ENCODE peak calls at places on chromosomes 11 and 22, in five cellular contexts. H is heart left ventricle; J is colonic mucosa; E is neuronal stem cell; Y is naive thymus-derived CD4-positive, alpha-beta T cell. Z is an unnamed sample.

GRCh38 chr22:36352775-36353507 is 34.8 kb downstream of the MYH9 start:
- DNase-seq in Y (no peak), H (peak; percentile 80), E (no peak), J (no peak), Z (peak; percentile 76)

GRCh38 chr22:31250740-31251330 is 38.7 kb downstream of the LIMK2 start:
- DNase-seq in Y (no peak), J (no peak), E (no peak), H (no peak), Z (no peak)

GRCh38 chr22:30305519-30305905 is 16.2 kb upstream of the CASTOR1 start:
- DNase-seq in J (peak; percentile 73), Y (peak; percentile 59), E (no peak), H (peak; percentile 78), Z (peak; percentile 82)

GRCh38 chr22:46042786-46043185 is 65.8 kb upstream of the WNT7B start:
- DNase-seq in J (no peak), Y (no peak), E (no peak), H (no peak), Z (peak; percentile 13)

GRCh38 chr11:20131744-20132666 is 28.3 kb downstream of the DBX1 start:
- DNase-seq in J (peak; percentile 66), H (peak; percentile 42), E (peak; percentile 70), Y (peak; percentile 28), Z (peak; percentile 78)

GRCh38 chr11:32635819-32636218 is 52.2 kb downstream of the EIF3M start:
- DNase-seq in Y (no peak), J (no peak), H (no peak), E (no peak), Z (no peak)

GRCh38 chr22:22235564-22235963 is 9.0 kb upstream of the VPREB1 start:
- DNase-seq in Y (peak; percentile 53), E (no peak), H (no peak), J (peak; percentile 25), Z (peak; percentile 47)

GRCh38 chr11:115476463-115477286 is 27.5 kb downstream of the CADM1 start:
- DNase-seq in J (no peak), E (no peak), Y (no peak), H (no peak), Z (no peak)

GRCh38 chr22:46256358-46256958 is 6.4 kb upstream of the CDPF1 start:
- DNase-seq in Y (no peak), J (no peak), H (no peak), E (no peak), Z (no peak)

GRCh38 chr11:46942172-46942571 is 5.6 kb downstream of the CSTPP1 start:
- DNase-seq in H (no peak), E (no peak), J (peak; percentile 87), Y (no peak), Z (no peak)

GRCh38 chr11:107915229-107915628 is 13.0 kb upstream of the RAB39A start:
- DNase-seq in Y (no peak), H (no peak), E (no peak), J (no peak), Z (no peak)

GRCh38 chr11:43212279-43212678 is 99.5 kb upstream of the API5 start:
- DNase-seq in Y (no peak), J (no peak), E (no peak), H (no peak), Z (no peak)

GRCh38 chr11:86799680-86800075 is 664 bp upstream of the PRSS23 start:
- DNase-seq in Y (no peak), E (no peak), J (peak; percentile 24), H (no peak), Z (peak; percentile 70)

GRCh38 chr11:29159552-29160465 is 857.0 kb downstream of the KCNA4 start:
- DNase-seq in Y (no peak), E (peak; percentile 56), H (no peak), J (peak; percentile 37), Z (peak; percentile 66)

GRCh38 chr22:26556904-26557303 is 33.0 kb downstream of the TPST2 start:
- DNase-seq in Y (no peak), H (peak; percentile 30), J (no peak), E (no peak), Z (peak; percentile 37)

GRCh38 chr11:79428406-79428805 is 12.4 kb downstream of the TENM4 start:
- DNase-seq in E (no peak), H (no peak), Y (no peak), J (no peak), Z (no peak)

GRCh38 chr11:91194551-91194950 is 971.7 kb upstream of the CHORDC1 start:
- DNase-seq in H (no peak), Y (no peak), E (no peak), J (no peak), Z (no peak)

GRCh38 chr11:35554491-35555237 is 29.2 kb upstream of the PAMR1 start:
- DNase-seq in J (no peak), Y (no peak), E (no peak), H (no peak), Z (no peak)

GRCh38 chr11:102620858-102621561 is 4.1 kb downstream of the MMP20 start:
- DNase-seq in H (no peak), J (no peak), Y (no peak), E (no peak), Z (no peak)

GRCh38 chr11:15229069-15229468 is 114.3 kb downstream of the INSC start:
- DNase-seq in J (no peak), E (no peak), Y (no peak), H (no peak), Z (no peak)

GRCh38 chr11:57903441-57904123 is 120.1 kb upstream of the OR9Q1 start:
- DNase-seq in E (no peak), Y (no peak), J (peak; percentile 73), H (peak; percentile 8), Z (no peak)

GRCh38 chr11:45661417-45662055 is 3.9 kb downstream of the CHST1 start:
- DNase-seq in H (no peak), Y (no peak), E (no peak), J (no peak), Z (no peak)

GRCh38 chr11:74460065-74460464 is 7.3 kb downstream of the KCNE3 start:
- DNase-seq in Y (no peak), J (no peak), H (no peak), E (no peak), Z (no peak)

GRCh38 chr11:90133560-90134145 is 810 bp upstream of the NAALAD2 start:
- DNase-seq in Y (no peak), J (no peak), E (no peak), H (no peak), Z (no peak)

GRCh38 chr22:35766654-35767580 is 49.2 kb downstream of the APOL5 start:
- DNase-seq in J (no peak), H (no peak), Y (no peak), E (peak; percentile 36), Z (no peak)

DNA sequence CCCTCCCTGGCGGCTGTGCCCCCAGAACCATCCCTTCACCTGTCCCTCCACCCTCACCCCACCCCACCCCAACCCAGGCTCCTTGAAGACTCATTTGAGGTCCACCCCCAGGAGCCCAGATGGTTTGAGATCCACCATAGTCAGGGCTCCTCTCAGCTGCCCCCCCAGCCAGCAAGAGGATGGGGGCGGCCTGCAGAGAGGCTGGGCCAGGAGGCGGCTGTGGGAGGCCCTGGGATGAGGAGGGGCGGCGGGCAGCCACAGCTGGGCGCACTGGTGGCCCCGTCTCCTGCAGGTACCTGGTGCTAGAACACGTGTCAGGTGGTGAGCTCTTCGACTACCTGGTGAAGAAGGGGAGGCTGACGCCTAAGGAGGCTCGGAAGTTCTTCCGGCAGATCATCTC is 46.1 kb downstream of the MOB2 start:
- DNase-seq in H (no peak), E (no peak), Y (no peak), J (no peak), Z (no peak)
- H3K9me3 ChIP-seq in H (no peaks in the 10 kb centered on the region), E (no peaks in the 10 kb centered on the region), Y (no peaks in the 10 kb centered on the region), J (no peaks in the 10 kb centered on the region), Z (no peaks in the 10 kb centered on the region)

GRCh38 chr22:47300698-47301405 is 538.4 kb downstream of the TBC1D22A start:
- DNase-seq in Y (no peak), E (no peak), J (no peak), H (no peak), Z (no peak)

GRCh38 chr22:47298017-47298820 is 535.8 kb downstream of the TBC1D22A start:
- DNase-seq in Y (no peak), H (no peak), E (no peak), J (no peak), Z (peak; percentile 30)

GRCh38 chr22:47297261-47298016 is 535.0 kb downstream of the TBC1D22A start:
- DNase-seq in E (no peak), J (no peak), Y (no peak), H (no peak), Z (peak; percentile 9)

GRCh38 chr22:47299879-47300697 is 537.6 kb downstream of the TBC1D22A start:
- DNase-seq in H (peak; percentile 0), J (no peak), E (no peak), Y (no peak), Z (no peak)

DNA sequence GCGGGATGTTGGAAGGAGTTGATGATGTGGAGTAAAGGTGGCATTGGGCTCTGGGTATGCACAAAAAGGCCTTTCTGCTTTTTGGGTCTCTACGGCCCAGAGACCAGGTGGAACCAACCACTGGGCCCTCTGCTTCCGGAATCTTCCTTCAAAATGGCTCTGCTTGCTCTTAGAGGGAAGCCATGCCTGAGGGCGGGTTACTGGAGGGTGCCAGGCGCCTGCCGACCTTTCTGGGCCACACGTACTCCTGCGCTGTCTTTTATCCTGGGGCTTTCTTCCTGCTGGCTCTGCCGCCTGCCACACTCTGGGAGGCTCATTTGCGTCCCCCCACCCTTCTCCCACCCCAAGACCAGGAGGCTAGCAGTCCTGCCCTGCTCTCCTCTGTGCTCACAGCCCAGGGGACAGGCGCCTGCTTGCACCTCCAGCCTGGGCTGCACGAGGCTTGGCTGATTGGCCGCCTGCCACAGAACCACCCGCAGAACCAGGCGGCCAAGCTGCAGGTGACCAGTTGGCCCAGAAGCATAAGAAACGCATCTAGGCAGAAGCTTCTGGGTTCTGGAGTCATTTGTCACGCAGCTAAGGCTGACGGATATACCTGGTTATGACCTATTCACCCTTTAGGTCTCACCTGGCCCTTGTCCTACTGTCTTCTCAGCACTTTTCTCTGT is 536.9 kb downstream of the TBC1D22A start:
- DNase-seq in Y (no peak), H (no peak), E (no peak), J (no peak), Z (no peak)
- H3K9me3 ChIP-seq in Y (no peaks in the 10 kb centered on the region), H (no peaks in the 10 kb centered on the region), E (no peaks in the 10 kb centered on the region), J (no peaks in the 10 kb centered on the region), Z (no peaks in the 10 kb centered on the region)

GRCh38 chr11:12148466-12148865 is 38.1 kb downstream of the MICAL2 start:
- DNase-seq in E (no peak), Y (no peak), J (no peak), H (no peak), Z (no peak)

GRCh38 chr11:12150831-12151382 is 40.5 kb downstream of the MICAL2 start:
- DNase-seq in E (no peak), J (no peak), Y (peak; percentile 69), H (no peak), Z (peak; percentile 15)

GRCh38 chr11:12149672-12150225 is 39.4 kb downstream of the MICAL2 start:
- DNase-seq in Y (peak; percentile 64), J (no peak), E (no peak), H (no peak), Z (peak; percentile 34)

GRCh38 chr11:12148882-12149281 is 38.5 kb downstream of the MICAL2 start:
- DNase-seq in Y (no peak), H (no peak), J (no peak), E (no peak), Z (no peak)

DNA sequence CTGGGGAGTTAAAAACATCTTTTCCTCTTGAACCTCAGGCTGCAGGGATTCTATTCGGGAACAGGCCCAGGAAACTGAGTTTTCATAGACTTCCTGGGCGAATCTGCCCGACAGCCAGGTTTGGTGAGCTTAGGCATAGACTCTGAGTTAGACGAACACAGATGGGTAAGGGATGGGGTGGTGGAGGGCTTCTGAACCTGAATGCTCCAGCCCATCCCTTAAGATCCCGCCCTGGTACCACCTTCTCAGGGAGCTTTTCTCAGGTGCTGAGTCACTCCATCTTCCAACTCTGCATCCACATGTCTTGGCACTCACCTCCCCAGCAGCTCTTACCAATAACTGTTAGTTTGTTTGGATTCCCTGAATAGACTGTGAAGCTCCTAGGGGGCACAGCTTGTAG is 37.4 kb downstream of the MICAL2 start:
- DNase-seq in J (no peak), H (no peak), E (no peak), Y (no peak), Z (no peak)
- H3K9me3 ChIP-seq in J (no peaks in the 10 kb centered on the region), H (no peaks in the 10 kb centered on the region), E (no peaks in the 10 kb centered on the region), Y (no peaks in the 10 kb centered on the region), Z (no peaks in the 10 kb centered on the region)

GRCh38 chr22:19195796-19196731 is 17.5 kb upstream of the SLC25A1 start:
- DNase-seq in H (no peak), Y (no peak), E (no peak), J (no peak), Z (no peak)
- H3K9me3 ChIP-seq in H (no peaks in the 10 kb centered on the region), Y (no peaks in the 10 kb centered on the region), E (no peaks in the 10 kb centered on the region), J (no peaks in the 10 kb centered on the region), Z (no peaks in the 10 kb centered on the region)

Z was measured in testis.